ENCODE peak calls at places on chromosome 16, in eight cellular contexts. J, Y, G, K, E, M, U and Z are unnamed samples.
A peak's percentile ranks its signal among the peaks of the same experiment; 100 is the strongest.

GRCh38 chr16:84888450-84888849 is 68.7 kb downstream of the CRISPLD2 start:
- DNase-seq in U (no peak), K (no peak), Y (no peak), J (no peak), G (no peak), M (no peak), E (no peak), Z (no peak)

GRCh38 chr16:86827521-86827920 is 249.2 kb downstream of the FOXL1 start:
- DNase-seq in M (no peak), G (no peak), J (no peak), E (no peak), K (no peak), Y (no peak), U (no peak), Z (no peak)

GRCh38 chr16:14015948-14016347 is 55.2 kb upstream of the MRTFB start:
- DNase-seq in G (no peak), K (no peak), M (no peak), U (no peak), J (no peak), E (no peak), Y (no peak), Z (no peak)

GRCh38 chr16:75048051-75048450 is 49.2 kb downstream of the ZNRF1 start:
- DNase-seq in G (no peak), E (no peak), U (no peak), M (no peak), J (no peak), Y (no peak), K (no peak), Z (no peak)

GRCh38 chr16:23587726-23588125 is 8.4 kb downstream of the NDUFAB1 start:
- DNase-seq in K (no peak), M (no peak), G (no peak), J (no peak), E (no peak), Y (no peak), U (no peak), Z (no peak)

GRCh38 chr16:81785138-81785924 is 6.2 kb downstream of the PLCG2 start:
- DNase-seq in U (no peak), J (no peak), K (no peak), G (peak; percentile 75), Y (no peak), M (no peak), E (no peak), Z (no peak)

GRCh38 chr16:66361604-66362135 is 4.8 kb upstream of the CDH5 start:
- DNase-seq in U (no peak), Y (no peak), E (no peak), K (no peak), M (no peak), J (no peak), G (no peak), Z (no peak)

GRCh38 chr16:83793179-83793578 is 14.6 kb upstream of the HSBP1 start:
- DNase-seq in J (no peak), E (no peak), Y (no peak), K (no peak), G (no peak), M (no peak), U (no peak), Z (no peak)

GRCh38 chr16:48081656-48082055 is 74.1 kb downstream of the ABCC12 start:
- DNase-seq in K (no peak), Y (no peak), G (no peak), E (no peak), J (no peak), M (no peak), U (no peak), Z (no peak)

GRCh38 chr16:19166500-19166899 is 1.5 kb upstream of the SYT17 start:
- DNase-seq in G (no peak), K (no peak), U (no peak), E (no peak), J (no peak), Y (no peak), M (no peak), Z (no peak)

GRCh38 chr16:55605756-55606155 is 39.3 kb downstream of the CAPNS2 start:
- DNase-seq in Y (no peak), G (no peak), E (no peak), U (no peak), J (no peak), M (no peak), K (no peak), Z (no peak)

GRCh38 chr16:23124315-23124714 is 24.9 kb downstream of the USP31 start:
- DNase-seq in J (peak; percentile 4), U (no peak), Y (no peak), M (no peak), G (no peak), E (no peak), K (no peak), Z (no peak)